ENCODE peak calls at places on chromosomes 16 and 17, in ten cellular contexts. One of them, this sample, is unnamed.

GRCh38 chr17:78844301-78845005 is 3.8 kb upstream of the USP36 start:
- DNase-seq in ovary: no peak
- DNase-seq in A549: no peak
- DNase-seq in stomach: no peak
- DNase-seq in GM12878: no peak
- DNase-seq in HepG2: no peak
- DNase-seq in tibial nerve: no peak
- DNase-seq in sigmoid colon: no peak
- DNase-seq in SK-N-SH: no peak
- DNase-seq in K562: no peak
- DNase-seq in this sample: no peak

GRCh38 chr17:19958023-19958422 is 19.6 kb downstream of the AKAP10 start:
- DNase-seq in ovary: no peak
- DNase-seq in A549: peak
- DNase-seq in stomach: no peak
- DNase-seq in GM12878: no peak
- DNase-seq in HepG2: peak
- DNase-seq in tibial nerve: no peak
- DNase-seq in sigmoid colon: no peak
- DNase-seq in SK-N-SH: peak
- DNase-seq in K562: peak
- DNase-seq in this sample: no peak

GRCh38 chr16:48014349-48015135 is 141.3 kb downstream of the ABCC12 start:
- DNase-seq in ovary: no peak
- DNase-seq in A549: peak
- DNase-seq in stomach: no peak
- DNase-seq in GM12878: no peak
- DNase-seq in HepG2: peak
- DNase-seq in tibial nerve: no peak
- DNase-seq in sigmoid colon: no peak
- DNase-seq in SK-N-SH: no peak
- DNase-seq in K562: peak
- DNase-seq in this sample: no peak

GRCh38 chr16:53209489-53209888 is 154.7 kb downstream of the CHD9 start:
- DNase-seq in ovary: no peak
- DNase-seq in A549: no peak
- DNase-seq in stomach: no peak
- DNase-seq in GM12878: no peak
- DNase-seq in HepG2: no peak
- DNase-seq in tibial nerve: no peak
- DNase-seq in sigmoid colon: no peak
- DNase-seq in SK-N-SH: no peak
- DNase-seq in K562: peak
- DNase-seq in this sample: no peak

GRCh38 chr17:41635121-41636097 is 11.0 kb upstream of the KRT17 start:
- DNase-seq in ovary: peak
- DNase-seq in A549: no peak
- DNase-seq in stomach: peak
- DNase-seq in GM12878: no peak
- DNase-seq in HepG2: no peak
- DNase-seq in tibial nerve: peak
- DNase-seq in sigmoid colon: no peak
- DNase-seq in SK-N-SH: peak
- DNase-seq in K562: no peak
- DNase-seq in this sample: no peak

GRCh38 chr16:1870365-1871082 is 1.4 kb downstream of the MEIOB start:
- DNase-seq in ovary: no peak
- DNase-seq in A549: peak
- DNase-seq in stomach: no peak
- DNase-seq in GM12878: no peak
- DNase-seq in HepG2: peak
- DNase-seq in tibial nerve: no peak
- DNase-seq in sigmoid colon: no peak
- DNase-seq in SK-N-SH: no peak
- DNase-seq in K562: peak
- DNase-seq in this sample: no peak

GRCh38 chr17:61017317-61018001 is 339.8 kb downstream of the BCAS3 start:
- DNase-seq in ovary: no peak
- DNase-seq in A549: no peak
- DNase-seq in stomach: no peak
- DNase-seq in GM12878: no peak
- DNase-seq in HepG2: no peak
- DNase-seq in tibial nerve: no peak
- DNase-seq in sigmoid colon: no peak
- DNase-seq in SK-N-SH: no peak
- DNase-seq in K562: no peak
- DNase-seq in this sample: no peak

GRCh38 chr16:28879261-28879840 is 1.1 kb downstream of the ATP2A1 start:
- DNase-seq in ovary: no peak
- DNase-seq in A549: no peak
- DNase-seq in stomach: no peak
- DNase-seq in GM12878: no peak
- DNase-seq in HepG2: no peak
- DNase-seq in tibial nerve: no peak
- DNase-seq in sigmoid colon: no peak
- DNase-seq in SK-N-SH: no peak
- DNase-seq in K562: no peak
- DNase-seq in this sample: peak

GRCh38 chr17:80363120-80363515 is 51.8 kb upstream of the ENDOV start:
- DNase-seq in ovary: no peak
- DNase-seq in A549: no peak
- DNase-seq in stomach: no peak
- DNase-seq in GM12878: no peak
- DNase-seq in HepG2: no peak
- DNase-seq in tibial nerve: no peak
- DNase-seq in sigmoid colon: peak
- DNase-seq in SK-N-SH: no peak
- DNase-seq in K562: no peak
- DNase-seq in this sample: no peak

GRCh38 chr16:1642148-1642547 is 30.0 kb downstream of the CRAMP1 start:
- DNase-seq in ovary: no peak
- DNase-seq in A549: no peak
- DNase-seq in stomach: no peak
- DNase-seq in GM12878: no peak
- DNase-seq in HepG2: no peak
- DNase-seq in tibial nerve: no peak
- DNase-seq in sigmoid colon: no peak
- DNase-seq in SK-N-SH: no peak
- DNase-seq in K562: no peak
- DNase-seq in this sample: no peak

GRCh38 chr17:81838753-81839255 is 4.0 kb upstream of the PPP1R27 start:
- DNase-seq in ovary: no peak
- DNase-seq in A549: no peak
- DNase-seq in stomach: no peak
- DNase-seq in GM12878: no peak
- DNase-seq in HepG2: no peak
- DNase-seq in tibial nerve: no peak
- DNase-seq in sigmoid colon: no peak
- DNase-seq in SK-N-SH: no peak
- DNase-seq in K562: no peak
- DNase-seq in this sample: no peak

GRCh38 chr17:79332011-79332410 is 257.4 kb downstream of the ENGASE start:
- DNase-seq in ovary: no peak
- DNase-seq in A549: no peak
- DNase-seq in stomach: no peak
- DNase-seq in GM12878: no peak
- DNase-seq in HepG2: no peak
- DNase-seq in tibial nerve: no peak
- DNase-seq in sigmoid colon: no peak
- DNase-seq in SK-N-SH: no peak
- DNase-seq in K562: no peak
- DNase-seq in this sample: no peak

GRCh38 chr17:79926308-79927135 is 87.3 kb upstream of the CBX4 start:
- DNase-seq in ovary: no peak
- DNase-seq in A549: no peak
- DNase-seq in stomach: no peak
- DNase-seq in GM12878: no peak
- DNase-seq in HepG2: peak
- DNase-seq in tibial nerve: no peak
- DNase-seq in sigmoid colon: no peak
- DNase-seq in SK-N-SH: no peak
- DNase-seq in K562: no peak
- DNase-seq in this sample: no peak

DNA sequence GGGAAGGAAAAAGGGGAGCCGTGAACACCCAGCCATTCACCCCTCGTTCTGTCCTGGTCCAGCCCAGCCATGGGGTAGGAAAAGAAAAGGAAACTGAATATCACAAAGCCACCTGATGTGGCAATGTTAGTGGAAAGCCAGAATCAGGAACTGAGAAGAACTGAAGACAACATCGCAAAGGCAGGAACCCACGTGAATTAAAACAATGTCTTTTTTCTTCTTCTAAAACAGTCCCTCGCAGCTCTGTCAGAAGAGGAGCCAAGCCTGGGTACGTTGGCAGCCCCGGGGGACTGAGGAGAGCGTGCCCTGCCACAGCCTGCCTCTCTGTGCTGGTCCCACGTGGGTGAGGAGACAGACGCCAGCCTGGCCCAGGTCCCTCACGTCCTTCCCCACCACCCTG is 55.0 kb downstream of the ZNF423 start:
- DNase-seq in ovary: no peak
- DNase-seq in A549: no peak
- DNase-seq in stomach: no peak
- DNase-seq in GM12878: peak
- DNase-seq in HepG2: no peak
- DNase-seq in tibial nerve: no peak
- DNase-seq in sigmoid colon: no peak
- DNase-seq in SK-N-SH: no peak
- DNase-seq in K562: no peak
- DNase-seq in this sample: no peak
- TF ChIP-seq EP300 in ovary: no peak
- TF ChIP-seq EP300 in A549: no peak
- TF ChIP-seq EP300 in stomach: no peak
- TF ChIP-seq EP300 in GM12878: no peak
- TF ChIP-seq EP300 in HepG2: no peak
- TF ChIP-seq EP300 in tibial nerve: no peak
- TF ChIP-seq EP300 in sigmoid colon: no peak
- TF ChIP-seq EP300 in SK-N-SH: no peak
- TF ChIP-seq EP300 in K562: no peak
- TF ChIP-seq EP300 in this sample: no peak

GRCh38 chr17:35082073-35082657 is 18.7 kb upstream of the RFFL start:
- DNase-seq in ovary: no peak
- DNase-seq in A549: no peak
- DNase-seq in stomach: no peak
- DNase-seq in GM12878: no peak
- DNase-seq in HepG2: peak
- DNase-seq in tibial nerve: no peak
- DNase-seq in sigmoid colon: no peak
- DNase-seq in SK-N-SH: peak
- DNase-seq in K562: no peak
- DNase-seq in this sample: no peak
- H3K27ac ChIP-seq in ovary: no peak
- H3K27ac ChIP-seq in A549: peak
- H3K27ac ChIP-seq in stomach: no peak
- H3K27ac ChIP-seq in GM12878: peak
- H3K27ac ChIP-seq in HepG2: no peak
- H3K27ac ChIP-seq in tibial nerve: no peak
- H3K27ac ChIP-seq in sigmoid colon: no peak
- H3K27ac ChIP-seq in SK-N-SH: peak
- H3K27ac ChIP-seq in K562: no peak
- H3K27ac ChIP-seq in this sample: peak

GRCh38 chr16:546909-547770 is 13.1 kb upstream of the PRR35 start:
- DNase-seq in ovary: peak
- DNase-seq in A549: peak
- DNase-seq in stomach: peak
- DNase-seq in GM12878: no peak
- DNase-seq in HepG2: no peak
- DNase-seq in tibial nerve: peak
- DNase-seq in sigmoid colon: peak
- DNase-seq in SK-N-SH: peak
- DNase-seq in K562: peak
- DNase-seq in this sample: peak
- TF ChIP-seq EP300 in ovary: no peak
- TF ChIP-seq EP300 in A549: no peak
- TF ChIP-seq EP300 in stomach: no peak
- TF ChIP-seq EP300 in GM12878: no peak
- TF ChIP-seq EP300 in HepG2: no peak
- TF ChIP-seq EP300 in tibial nerve: no peak
- TF ChIP-seq EP300 in sigmoid colon: no peak
- TF ChIP-seq EP300 in SK-N-SH: no peak
- TF ChIP-seq EP300 in K562: no peak
- TF ChIP-seq EP300 in this sample: no peak

GRCh38 chr16:69709456-69710084 is 16.8 kb downstream of the NQO1 start:
- DNase-seq in ovary: no peak
- DNase-seq in A549: peak
- DNase-seq in stomach: no peak
- DNase-seq in GM12878: peak
- DNase-seq in HepG2: peak
- DNase-seq in tibial nerve: no peak
- DNase-seq in sigmoid colon: no peak
- DNase-seq in SK-N-SH: peak
- DNase-seq in K562: peak
- DNase-seq in this sample: no peak
- H3K27ac ChIP-seq in ovary: peak
- H3K27ac ChIP-seq in A549: no peak
- H3K27ac ChIP-seq in stomach: peak
- H3K27ac ChIP-seq in GM12878: no peak
- H3K27ac ChIP-seq in HepG2: no peak
- H3K27ac ChIP-seq in tibial nerve: no peak
- H3K27ac ChIP-seq in sigmoid colon: peak
- H3K27ac ChIP-seq in SK-N-SH: no peak
- H3K27ac ChIP-seq in K562: no peak
- H3K27ac ChIP-seq in this sample: no peak

This sample was measured in transverse colon.